ENCODE peak calls at places on chromosomes 2 and 18, in five cellular contexts. N, T, W, I and X are unnamed samples.

GRCh38 chr2:190841707-190842505 is 38.7 kb upstream of the GLS start:
- DNase-seq in N (no peak), I (no peak), W (no peak), T (no peak), X (no peak)

GRCh38 chr2:229141626-229142025 is 129.5 kb downstream of the PID1 start:
- DNase-seq in W (no peak), T (no peak), I (no peak), N (no peak), X (no peak)

GRCh38 chr2:172204309-172204708 is 101.6 kb upstream of the DLX2 start:
- DNase-seq in I (no peak), N (no peak), W (no peak), T (no peak), X (no peak)

GRCh38 chr2:182819412-182819811 is 47.0 kb downstream of the FRZB start:
- DNase-seq in W (no peak), I (no peak), T (no peak), N (no peak), X (no peak)

GRCh38 chr2:172739651-172740050 is 4.0 kb downstream of the RAPGEF4 start:
- DNase-seq in W (no peak), T (no peak), I (no peak), N (no peak), X (no peak)

GRCh38 chr2:143778981-143779380 is 649.8 kb downstream of the ARHGAP15 start:
- DNase-seq in W (no peak), N (no peak), I (no peak), T (no peak), X (no peak)

GRCh38 chr2:100560431-100560830 is 2.4 kb upstream of the PDCL3 start:
- DNase-seq in I (no peak), T (no peak), W (no peak), N (no peak), X (no peak)

GRCh38 chr2:63050186-63050915 is at the start of gene OTX1:
- DNase-seq in I (peak), N (peak), W (peak), T (peak), X (peak)

GRCh38 chr18:58263055-58263732 is 219.2 kb downstream of the NEDD4L start:
- DNase-seq in W (no peak), N (no peak), T (no peak), I (no peak), X (no peak)

GRCh38 chr2:37983719-37984118 is 58.6 kb downstream of the RMDN2 start:
- DNase-seq in W (no peak), I (no peak), N (no peak), T (no peak), X (no peak)

DNA sequence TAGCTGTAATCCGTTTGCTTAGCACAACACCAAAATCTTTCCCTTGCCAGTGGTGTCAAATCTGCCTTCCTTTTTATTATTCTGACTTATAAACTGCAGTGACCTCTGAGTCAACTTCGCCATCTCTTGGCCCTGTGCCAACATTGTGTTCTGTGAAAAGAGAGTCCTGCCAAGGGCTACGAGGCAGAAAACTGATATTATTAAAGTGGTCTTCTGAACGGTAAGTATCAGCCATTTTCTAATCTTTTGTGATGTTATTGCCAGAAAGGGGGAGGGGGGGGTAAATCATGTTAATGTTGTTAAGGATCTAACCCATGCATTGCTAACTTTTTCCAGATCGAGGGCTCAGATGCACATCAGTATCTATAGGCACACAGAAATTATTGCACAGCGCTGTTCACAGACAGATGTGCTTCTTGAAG is 121.5 kb upstream of the LTBP1 start:
- DNase-seq in T (no peak), I (no peak), N (peak), W (peak), X (peak)
- H3K27ac ChIP-seq in T (peak), I (no peak), N (no peak), W (no peak), X (no peak)

GRCh38 chr2:176176233-176176632 is 12.2 kb upstream of the HOXD1 start:
- DNase-seq in W (no peak), T (no peak), N (no peak), I (no peak), X (no peak)
- H3K27ac ChIP-seq in W (peak), T (no peak), N (no peak), I (no peak), X (no peak)

DNA sequence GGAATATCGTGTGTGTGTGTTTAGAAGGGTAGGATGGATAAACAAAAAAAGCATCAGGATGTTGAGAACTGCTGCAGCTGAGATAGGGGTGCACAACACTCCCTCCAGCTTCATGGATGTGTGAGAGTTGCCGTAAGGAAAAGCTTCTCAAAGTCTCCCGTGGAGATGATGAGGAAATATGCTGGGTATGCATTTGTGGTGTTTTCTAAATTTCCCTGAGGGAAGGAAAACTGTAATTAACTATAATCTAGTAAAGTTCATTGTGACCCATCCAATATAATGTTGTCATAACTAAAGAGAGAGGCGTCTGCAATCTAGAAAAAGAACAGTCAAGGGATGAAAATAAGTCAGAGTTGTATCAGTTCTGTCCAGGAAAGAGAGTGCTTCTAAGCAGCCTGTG is 7.2 kb upstream of the LMAN2L start:
- DNase-seq in N (no peak), T (no peak), I (no peak), W (no peak), X (no peak)
- H3K27ac ChIP-seq in N (peak), T (no peak), I (no peak), W (no peak), X (no peak)

DNA sequence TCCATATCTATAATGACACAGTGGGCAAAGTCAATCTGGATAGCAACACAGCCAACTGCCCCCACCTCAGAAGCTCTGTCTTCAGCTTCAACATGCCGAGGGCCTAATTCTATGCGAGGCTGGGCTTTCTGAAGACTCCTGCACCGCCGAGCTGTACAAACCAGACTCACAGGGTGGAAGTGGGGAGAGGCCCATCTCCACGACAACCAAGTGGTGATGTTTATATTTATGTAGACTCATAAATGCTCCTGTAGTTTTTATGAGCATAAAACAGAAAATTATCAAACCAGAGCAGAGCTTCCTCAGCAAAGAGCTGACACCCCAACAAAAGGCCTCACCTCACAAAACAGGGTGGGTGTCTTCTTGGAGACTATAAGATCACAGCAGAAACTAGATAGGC is 77.0 kb upstream of the LGALSL start:
- DNase-seq in I (no peak), N (no peak), T (no peak), W (no peak), X (no peak)
- H3K27ac ChIP-seq in I (no peak), N (no peak), T (no peak), W (no peak), X (no peak)